ENCODE peak calls at places on chromosomes 1 and 21, in five cellular contexts. K, M, Z, E and X are unnamed samples.

GRCh38 chr1:60874703-60875102 is 207.7 kb upstream of the NFIA start:
- DNase-seq in K (peak), M (peak), Z (no peak), E (no peak), X (no peak)

GRCh38 chr1:206875752-206876380 is 10.4 kb downstream of the IL20 start:
- DNase-seq in K (no peak), M (no peak), Z (no peak), E (no peak), X (no peak)

GRCh38 chr1:230543085-230543484 is 99.2 kb upstream of the COG2 start:
- DNase-seq in K (no peak), M (no peak), Z (no peak), E (no peak), X (no peak)

GRCh38 chr1:166905930-166906329 is 29.9 kb upstream of the TADA1 start:
- DNase-seq in K (peak), M (peak), Z (no peak), E (no peak), X (no peak)

GRCh38 chr1:201299968-201300367 is 16.7 kb downstream of the PKP1 start:
- DNase-seq in K (peak), M (peak), Z (no peak), E (no peak), X (no peak)

GRCh38 chr21:16007933-16008332 is 278.2 kb downstream of the USP25 start:
- DNase-seq in K (peak), M (peak), Z (no peak), E (no peak), X (no peak)

GRCh38 chr1:183812686-183813569 is 8.0 kb downstream of the RGL1 start:
- DNase-seq in K (peak), M (peak), Z (no peak), E (no peak), X (no peak)

GRCh38 chr1:152752225-152752624 is 5.6 kb upstream of the KPRP start:
- DNase-seq in K (peak), M (peak), Z (no peak), E (no peak), X (no peak)

GRCh38 chr1:156480411-156481192 is 20.0 kb downstream of the MEF2D start:
- DNase-seq in K (peak), M (peak), Z (no peak), E (no peak), X (no peak)

GRCh38 chr1:26994772-26995625 is 1.5 kb downstream of the TRNP1 start:
- DNase-seq in K (no peak), M (no peak), Z (no peak), E (no peak), X (no peak)